ENCODE peak calls at places on chromosomes 7 and 10, in six cellular contexts. One of them, this sample, is unnamed.

GRCh38 chr10:105605873-105606272 is 964.8 kb downstream of the SORCS3 start:
- DNase-seq in H9: no peak
- DNase-seq in GM03348: no peak
- DNase-seq in epithelial cell of esophagus: no peak
- DNase-seq in NCI-H2107: no peak
- DNase-seq in T-helper 2 cell: no peak
- DNase-seq in this sample: no peak

GRCh38 chr10:13633689-13634088 is 46.9 kb downstream of the PRPF18 start:
- DNase-seq in H9: no peak
- DNase-seq in GM03348: no peak
- DNase-seq in epithelial cell of esophagus: no peak
- DNase-seq in NCI-H2107: no peak
- DNase-seq in T-helper 2 cell: no peak
- DNase-seq in this sample: peak; percentile 62

GRCh38 chr10:118337356-118337755 is 4.8 kb downstream of the FAM204A start:
- DNase-seq in H9: no peak
- DNase-seq in GM03348: no peak
- DNase-seq in epithelial cell of esophagus: no peak
- DNase-seq in NCI-H2107: no peak
- DNase-seq in T-helper 2 cell: no peak
- DNase-seq in this sample: no peak

GRCh38 chr10:101845903-101846302 is 2.3 kb upstream of the KCNIP2 start:
- DNase-seq in H9: no peak
- DNase-seq in GM03348: no peak
- DNase-seq in epithelial cell of esophagus: no peak
- DNase-seq in NCI-H2107: no peak
- DNase-seq in T-helper 2 cell: no peak
- DNase-seq in this sample: no peak

GRCh38 chr10:70672993-70673928 is 955 bp downstream of the ADAMTS14 start:
- DNase-seq in H9: no peak
- DNase-seq in GM03348: peak; percentile 91
- DNase-seq in epithelial cell of esophagus: peak; percentile 54
- DNase-seq in NCI-H2107: no peak
- DNase-seq in T-helper 2 cell: no peak
- DNase-seq in this sample: no peak

GRCh38 chr7:155466814-155467675 is 9.1 kb downstream of the EN2 start:
- DNase-seq in H9: peak; percentile 90
- DNase-seq in GM03348: no peak
- DNase-seq in epithelial cell of esophagus: no peak
- DNase-seq in NCI-H2107: peak; percentile 45
- DNase-seq in T-helper 2 cell: no peak
- DNase-seq in this sample: no peak

GRCh38 chr10:74949434-74949833 is 123.0 kb downstream of the KAT6B start:
- DNase-seq in H9: no peak
- DNase-seq in GM03348: peak; percentile 13
- DNase-seq in epithelial cell of esophagus: peak; percentile 14
- DNase-seq in NCI-H2107: no peak
- DNase-seq in T-helper 2 cell: no peak
- DNase-seq in this sample: no peak

GRCh38 chr7:142412551-142413193 is 154.8 kb upstream of the PRSS58 start:
- DNase-seq in H9: peak; percentile 66
- DNase-seq in GM03348: peak; percentile 76
- DNase-seq in epithelial cell of esophagus: peak; percentile 69
- DNase-seq in NCI-H2107: no peak
- DNase-seq in T-helper 2 cell: no peak
- DNase-seq in this sample: no peak

GRCh38 chr10:24981161-24981710 is 28.8 kb upstream of the PRTFDC1 start:
- DNase-seq in H9: no peak
- DNase-seq in GM03348: no peak
- DNase-seq in epithelial cell of esophagus: no peak
- DNase-seq in NCI-H2107: no peak
- DNase-seq in T-helper 2 cell: no peak
- DNase-seq in this sample: peak; percentile 16

GRCh38 chr10:7378602-7379403 is 32.0 kb downstream of the SFMBT2 start:
- DNase-seq in H9: no peak
- DNase-seq in GM03348: no peak
- DNase-seq in epithelial cell of esophagus: peak; percentile 2
- DNase-seq in NCI-H2107: no peak
- DNase-seq in T-helper 2 cell: no peak
- DNase-seq in this sample: no peak

GRCh38 chr10:86176850-86177249 is 189.7 kb downstream of the GRID1 start:
- DNase-seq in H9: no peak
- DNase-seq in GM03348: no peak
- DNase-seq in epithelial cell of esophagus: no peak
- DNase-seq in NCI-H2107: no peak
- DNase-seq in T-helper 2 cell: no peak
- DNase-seq in this sample: no peak

GRCh38 chr7:118492466-118492865 is 268.0 kb downstream of the ANKRD7 start:
- DNase-seq in H9: no peak
- DNase-seq in GM03348: no peak
- DNase-seq in epithelial cell of esophagus: no peak
- DNase-seq in NCI-H2107: no peak
- DNase-seq in T-helper 2 cell: no peak
- DNase-seq in this sample: no peak

GRCh38 chr7:23710000-23710399 is at the start of gene STK31:
- DNase-seq in H9: peak; percentile 45
- DNase-seq in GM03348: no peak
- DNase-seq in epithelial cell of esophagus: no peak
- DNase-seq in NCI-H2107: no peak
- DNase-seq in T-helper 2 cell: no peak
- DNase-seq in this sample: no peak

GRCh38 chr7:71828361-71828760 is 583.8 kb downstream of the CALN1 start:
- DNase-seq in H9: no peak
- DNase-seq in GM03348: no peak
- DNase-seq in epithelial cell of esophagus: no peak
- DNase-seq in NCI-H2107: no peak
- DNase-seq in T-helper 2 cell: no peak
- DNase-seq in this sample: no peak

GRCh38 chr10:30718877-30719268 is 89.3 kb upstream of the LYZL2 start:
- DNase-seq in H9: no peak
- DNase-seq in GM03348: no peak
- DNase-seq in epithelial cell of esophagus: peak; percentile 16
- DNase-seq in NCI-H2107: no peak
- DNase-seq in T-helper 2 cell: no peak
- DNase-seq in this sample: no peak

GRCh38 chr10:9260690-9261089 is 1206.2 kb downstream of the GATA3 start:
- DNase-seq in H9: no peak
- DNase-seq in GM03348: no peak
- DNase-seq in epithelial cell of esophagus: no peak
- DNase-seq in NCI-H2107: no peak
- DNase-seq in T-helper 2 cell: no peak
- DNase-seq in this sample: no peak

GRCh38 chr10:110841767-110842267 is 29.9 kb upstream of the PDCD4 start:
- DNase-seq in H9: no peak
- DNase-seq in GM03348: no peak
- DNase-seq in epithelial cell of esophagus: no peak
- DNase-seq in NCI-H2107: no peak
- DNase-seq in T-helper 2 cell: no peak
- DNase-seq in this sample: no peak

GRCh38 chr7:66281678-66282593 is 76.8 kb downstream of the TPST1 start:
- DNase-seq in H9: no peak
- DNase-seq in GM03348: peak; percentile 85
- DNase-seq in epithelial cell of esophagus: peak; percentile 71
- DNase-seq in NCI-H2107: no peak
- DNase-seq in T-helper 2 cell: no peak
- DNase-seq in this sample: no peak

GRCh38 chr10:121683803-121684202 is 85.6 kb upstream of the FGFR2 start:
- DNase-seq in H9: no peak
- DNase-seq in GM03348: no peak
- DNase-seq in epithelial cell of esophagus: no peak
- DNase-seq in NCI-H2107: no peak
- DNase-seq in T-helper 2 cell: no peak
- DNase-seq in this sample: no peak

GRCh38 chr10:125023862-125024495 is 82.1 kb downstream of the ZRANB1 start:
- DNase-seq in H9: no peak
- DNase-seq in GM03348: no peak
- DNase-seq in epithelial cell of esophagus: no peak
- DNase-seq in NCI-H2107: peak; percentile 62
- DNase-seq in T-helper 2 cell: no peak
- DNase-seq in this sample: peak; percentile 60

GRCh38 chr7:1883031-1883761 is 213.1 kb downstream of the ELFN1 start:
- DNase-seq in H9: peak; percentile 58
- DNase-seq in GM03348: peak; percentile 95
- DNase-seq in epithelial cell of esophagus: peak; percentile 82
- DNase-seq in NCI-H2107: no peak
- DNase-seq in T-helper 2 cell: no peak
- DNase-seq in this sample: no peak

GRCh38 chr7:98203964-98204605 is 7.2 kb upstream of the BHLHA15 start:
- DNase-seq in H9: no peak
- DNase-seq in GM03348: no peak
- DNase-seq in epithelial cell of esophagus: no peak
- DNase-seq in NCI-H2107: no peak
- DNase-seq in T-helper 2 cell: no peak
- DNase-seq in this sample: no peak

GRCh38 chr10:87593702-87594101 is 66.0 kb upstream of the PAPSS2 start:
- DNase-seq in H9: no peak
- DNase-seq in GM03348: peak; percentile 72
- DNase-seq in epithelial cell of esophagus: no peak
- DNase-seq in NCI-H2107: no peak
- DNase-seq in T-helper 2 cell: no peak
- DNase-seq in this sample: no peak

GRCh38 chr7:20329389-20330175 is 1.1 kb upstream of the ITGB8 start:
- DNase-seq in H9: peak; percentile 80
- DNase-seq in GM03348: peak; percentile 77
- DNase-seq in epithelial cell of esophagus: peak; percentile 80
- DNase-seq in NCI-H2107: no peak
- DNase-seq in T-helper 2 cell: no peak
- DNase-seq in this sample: peak; percentile 70

This sample was measured in body of pancreas.